ENCODE peak calls at places on chromosomes 4 and X, in ten cellular contexts. One of them, this sample, is unnamed.

GRCh38 chr4:1183985-1184773 is 11.8 kb upstream of the SPON2 start:
- DNase-seq in PC-9: no peak
- DNase-seq in H4: no peak
- DNase-seq in iris pigment epithelial cell: no peak
- DNase-seq in psoas muscle: no peak
- DNase-seq in tibial nerve: no peak
- DNase-seq in dermis blood vessel endothelial cell: no peak
- DNase-seq in fibroblast of pulmonary artery: peak
- DNase-seq in cardiac fibroblast: no peak
- DNase-seq in kidney glomerular epithelial cell: no peak
- DNase-seq in this sample: no peak

GRCh38 chr4:185396724-185397402 is at the start of gene ANKRD37:
- DNase-seq in PC-9: peak
- DNase-seq in H4: no peak
- DNase-seq in iris pigment epithelial cell: peak
- DNase-seq in psoas muscle: peak
- DNase-seq in tibial nerve: no peak
- DNase-seq in dermis blood vessel endothelial cell: peak
- DNase-seq in fibroblast of pulmonary artery: peak
- DNase-seq in cardiac fibroblast: peak
- DNase-seq in kidney glomerular epithelial cell: peak
- DNase-seq in this sample: peak

GRCh38 chr4:102392033-102392744 is 46.9 kb upstream of the SLC39A8 start:
- DNase-seq in PC-9: no peak
- DNase-seq in H4: no peak
- DNase-seq in iris pigment epithelial cell: no peak
- DNase-seq in psoas muscle: no peak
- DNase-seq in tibial nerve: no peak
- DNase-seq in dermis blood vessel endothelial cell: no peak
- DNase-seq in fibroblast of pulmonary artery: no peak
- DNase-seq in cardiac fibroblast: no peak
- DNase-seq in kidney glomerular epithelial cell: no peak
- DNase-seq in this sample: peak

GRCh38 chr4:1234811-1235292 is 14.1 kb downstream of the CTBP1 start:
- DNase-seq in PC-9: no peak
- DNase-seq in H4: no peak
- DNase-seq in iris pigment epithelial cell: no peak
- DNase-seq in psoas muscle: peak
- DNase-seq in tibial nerve: no peak
- DNase-seq in dermis blood vessel endothelial cell: no peak
- DNase-seq in fibroblast of pulmonary artery: no peak
- DNase-seq in cardiac fibroblast: no peak
- DNase-seq in kidney glomerular epithelial cell: no peak
- DNase-seq in this sample: no peak

GRCh38 chr4:151690164-151690856 is 70.5 kb downstream of the GATB start:
- DNase-seq in PC-9: no peak
- DNase-seq in H4: no peak
- DNase-seq in iris pigment epithelial cell: peak
- DNase-seq in psoas muscle: no peak
- DNase-seq in tibial nerve: no peak
- DNase-seq in dermis blood vessel endothelial cell: peak
- DNase-seq in fibroblast of pulmonary artery: peak
- DNase-seq in cardiac fibroblast: peak
- DNase-seq in kidney glomerular epithelial cell: peak
- DNase-seq in this sample: no peak

GRCh38 chr4:142663828-142664227 is 182.3 kb downstream of the INPP4B start:
- DNase-seq in PC-9: no peak
- DNase-seq in H4: no peak
- DNase-seq in iris pigment epithelial cell: peak
- DNase-seq in psoas muscle: no peak
- DNase-seq in tibial nerve: no peak
- DNase-seq in dermis blood vessel endothelial cell: no peak
- DNase-seq in fibroblast of pulmonary artery: no peak
- DNase-seq in cardiac fibroblast: peak
- DNase-seq in kidney glomerular epithelial cell: no peak
- DNase-seq in this sample: no peak

GRCh38 chr4:108247511-108248088 is 78.9 kb upstream of the LEF1 start:
- DNase-seq in PC-9: peak
- DNase-seq in H4: peak
- DNase-seq in iris pigment epithelial cell: no peak
- DNase-seq in psoas muscle: no peak
- DNase-seq in tibial nerve: no peak
- DNase-seq in dermis blood vessel endothelial cell: peak
- DNase-seq in fibroblast of pulmonary artery: no peak
- DNase-seq in cardiac fibroblast: no peak
- DNase-seq in kidney glomerular epithelial cell: no peak
- DNase-seq in this sample: no peak

GRCh38 chrX:72479324-72480274 is 93.0 kb downstream of the HDAC8 start:
- DNase-seq in PC-9: no peak
- DNase-seq in H4: no peak
- DNase-seq in iris pigment epithelial cell: no peak
- DNase-seq in psoas muscle: no peak
- DNase-seq in tibial nerve: no peak
- DNase-seq in dermis blood vessel endothelial cell: no peak
- DNase-seq in fibroblast of pulmonary artery: no peak
- DNase-seq in cardiac fibroblast: no peak
- DNase-seq in kidney glomerular epithelial cell: no peak
- DNase-seq in this sample: no peak

GRCh38 chrX:48794993-48795501 is 6.8 kb upstream of the HDAC6 start:
- DNase-seq in PC-9: peak
- DNase-seq in H4: peak
- DNase-seq in iris pigment epithelial cell: peak
- DNase-seq in psoas muscle: no peak
- DNase-seq in tibial nerve: no peak
- DNase-seq in dermis blood vessel endothelial cell: no peak
- DNase-seq in fibroblast of pulmonary artery: peak
- DNase-seq in cardiac fibroblast: peak
- DNase-seq in kidney glomerular epithelial cell: no peak
- DNase-seq in this sample: no peak

GRCh38 chrX:67721321-67721720 is 177.5 kb downstream of the AR start:
- DNase-seq in PC-9: no peak
- DNase-seq in H4: no peak
- DNase-seq in iris pigment epithelial cell: no peak
- DNase-seq in psoas muscle: no peak
- DNase-seq in tibial nerve: no peak
- DNase-seq in dermis blood vessel endothelial cell: peak
- DNase-seq in fibroblast of pulmonary artery: no peak
- DNase-seq in cardiac fibroblast: no peak
- DNase-seq in kidney glomerular epithelial cell: no peak
- DNase-seq in this sample: no peak

GRCh38 chr4:104795264-104795934 is 300.7 kb upstream of the CXXC4 start:
- DNase-seq in PC-9: no peak
- DNase-seq in H4: no peak
- DNase-seq in iris pigment epithelial cell: no peak
- DNase-seq in psoas muscle: no peak
- DNase-seq in tibial nerve: no peak
- DNase-seq in dermis blood vessel endothelial cell: no peak
- DNase-seq in fibroblast of pulmonary artery: no peak
- DNase-seq in cardiac fibroblast: no peak
- DNase-seq in kidney glomerular epithelial cell: no peak
- DNase-seq in this sample: no peak

GRCh38 chr4:153448003-153448731 is 18.0 kb upstream of the TMEM131L start:
- DNase-seq in PC-9: no peak
- DNase-seq in H4: peak
- DNase-seq in iris pigment epithelial cell: peak
- DNase-seq in psoas muscle: no peak
- DNase-seq in tibial nerve: no peak
- DNase-seq in dermis blood vessel endothelial cell: peak
- DNase-seq in fibroblast of pulmonary artery: peak
- DNase-seq in cardiac fibroblast: peak
- DNase-seq in kidney glomerular epithelial cell: no peak
- DNase-seq in this sample: no peak

GRCh38 chr4:67332627-67333026 is 212.7 kb downstream of the CENPC start:
- DNase-seq in PC-9: no peak
- DNase-seq in H4: peak
- DNase-seq in iris pigment epithelial cell: peak
- DNase-seq in psoas muscle: no peak
- DNase-seq in tibial nerve: no peak
- DNase-seq in dermis blood vessel endothelial cell: peak
- DNase-seq in fibroblast of pulmonary artery: peak
- DNase-seq in cardiac fibroblast: peak
- DNase-seq in kidney glomerular epithelial cell: no peak
- DNase-seq in this sample: no peak

GRCh38 chr4:4549534-4549933 is 7.7 kb upstream of the STX18 start:
- DNase-seq in PC-9: peak
- DNase-seq in H4: no peak
- DNase-seq in iris pigment epithelial cell: no peak
- DNase-seq in psoas muscle: no peak
- DNase-seq in tibial nerve: no peak
- DNase-seq in dermis blood vessel endothelial cell: peak
- DNase-seq in fibroblast of pulmonary artery: no peak
- DNase-seq in cardiac fibroblast: no peak
- DNase-seq in kidney glomerular epithelial cell: no peak
- DNase-seq in this sample: no peak

GRCh38 chr4:49709775-49710174 is 723.7 kb downstream of the CWH43 start:
- DNase-seq in PC-9: no peak
- DNase-seq in H4: no peak
- DNase-seq in iris pigment epithelial cell: no peak
- DNase-seq in psoas muscle: no peak
- DNase-seq in tibial nerve: no peak
- DNase-seq in dermis blood vessel endothelial cell: no peak
- DNase-seq in fibroblast of pulmonary artery: no peak
- DNase-seq in cardiac fibroblast: no peak
- DNase-seq in kidney glomerular epithelial cell: no peak
- DNase-seq in this sample: no peak

GRCh38 chrX:9708923-9709553 is 56.6 kb downstream of the GPR143 start:
- DNase-seq in PC-9: peak
- DNase-seq in H4: peak
- DNase-seq in iris pigment epithelial cell: peak
- DNase-seq in psoas muscle: peak
- DNase-seq in tibial nerve: peak
- DNase-seq in dermis blood vessel endothelial cell: peak
- DNase-seq in fibroblast of pulmonary artery: peak
- DNase-seq in cardiac fibroblast: peak
- DNase-seq in kidney glomerular epithelial cell: peak
- DNase-seq in this sample: no peak

GRCh38 chr4:1012031-1012739 is 759 bp downstream of the FGFRL1 start:
- DNase-seq in PC-9: peak
- DNase-seq in H4: peak
- DNase-seq in iris pigment epithelial cell: peak
- DNase-seq in psoas muscle: peak
- DNase-seq in tibial nerve: no peak
- DNase-seq in dermis blood vessel endothelial cell: peak
- DNase-seq in fibroblast of pulmonary artery: no peak
- DNase-seq in cardiac fibroblast: no peak
- DNase-seq in kidney glomerular epithelial cell: peak
- DNase-seq in this sample: no peak

GRCh38 chr4:87973283-87974169 is 2.0 kb upstream of the SPP1 start:
- DNase-seq in PC-9: peak
- DNase-seq in H4: peak
- DNase-seq in iris pigment epithelial cell: peak
- DNase-seq in psoas muscle: peak
- DNase-seq in tibial nerve: peak
- DNase-seq in dermis blood vessel endothelial cell: peak
- DNase-seq in fibroblast of pulmonary artery: peak
- DNase-seq in cardiac fibroblast: peak
- DNase-seq in kidney glomerular epithelial cell: peak
- DNase-seq in this sample: peak

GRCh38 chr4:47383829-47384427 is 79.6 kb downstream of the COMMD8 start:
- DNase-seq in PC-9: no peak
- DNase-seq in H4: peak
- DNase-seq in iris pigment epithelial cell: peak
- DNase-seq in psoas muscle: no peak
- DNase-seq in tibial nerve: no peak
- DNase-seq in dermis blood vessel endothelial cell: peak
- DNase-seq in fibroblast of pulmonary artery: peak
- DNase-seq in cardiac fibroblast: peak
- DNase-seq in kidney glomerular epithelial cell: peak
- DNase-seq in this sample: no peak

GRCh38 chr4:114281561-114281960 is 302.1 kb upstream of the ARSJ start:
- DNase-seq in PC-9: no peak
- DNase-seq in H4: no peak
- DNase-seq in iris pigment epithelial cell: peak
- DNase-seq in psoas muscle: no peak
- DNase-seq in tibial nerve: no peak
- DNase-seq in dermis blood vessel endothelial cell: no peak
- DNase-seq in fibroblast of pulmonary artery: peak
- DNase-seq in cardiac fibroblast: peak
- DNase-seq in kidney glomerular epithelial cell: peak
- DNase-seq in this sample: no peak

GRCh38 chr4:15339732-15340131 is 88.1 kb upstream of the C1QTNF7 start:
- DNase-seq in PC-9: no peak
- DNase-seq in H4: no peak
- DNase-seq in iris pigment epithelial cell: peak
- DNase-seq in psoas muscle: no peak
- DNase-seq in tibial nerve: no peak
- DNase-seq in dermis blood vessel endothelial cell: no peak
- DNase-seq in fibroblast of pulmonary artery: peak
- DNase-seq in cardiac fibroblast: peak
- DNase-seq in kidney glomerular epithelial cell: no peak
- DNase-seq in this sample: no peak

GRCh38 chrX:63658920-63659319 is 126.1 kb downstream of the ARHGEF9 start:
- DNase-seq in PC-9: no peak
- DNase-seq in H4: no peak
- DNase-seq in iris pigment epithelial cell: no peak
- DNase-seq in psoas muscle: no peak
- DNase-seq in tibial nerve: no peak
- DNase-seq in dermis blood vessel endothelial cell: no peak
- DNase-seq in fibroblast of pulmonary artery: peak
- DNase-seq in cardiac fibroblast: peak
- DNase-seq in kidney glomerular epithelial cell: no peak
- DNase-seq in this sample: no peak

GRCh38 chr4:55561884-55562283 is 15.2 kb upstream of the CLOCK start:
- DNase-seq in PC-9: no peak
- DNase-seq in H4: no peak
- DNase-seq in iris pigment epithelial cell: no peak
- DNase-seq in psoas muscle: no peak
- DNase-seq in tibial nerve: no peak
- DNase-seq in dermis blood vessel endothelial cell: no peak
- DNase-seq in fibroblast of pulmonary artery: no peak
- DNase-seq in cardiac fibroblast: no peak
- DNase-seq in kidney glomerular epithelial cell: no peak
- DNase-seq in this sample: no peak

GRCh38 chrX:118545510-118545909 is 49.9 kb downstream of the DOCK11 start:
- DNase-seq in PC-9: no peak
- DNase-seq in H4: no peak
- DNase-seq in iris pigment epithelial cell: peak
- DNase-seq in psoas muscle: no peak
- DNase-seq in tibial nerve: no peak
- DNase-seq in dermis blood vessel endothelial cell: no peak
- DNase-seq in fibroblast of pulmonary artery: no peak
- DNase-seq in cardiac fibroblast: peak
- DNase-seq in kidney glomerular epithelial cell: no peak
- DNase-seq in this sample: no peak

GRCh38 chr4:73187325-73187724 is 71.3 kb downstream of the ANKRD17 start:
- DNase-seq in PC-9: no peak
- DNase-seq in H4: peak
- DNase-seq in iris pigment epithelial cell: peak
- DNase-seq in psoas muscle: no peak
- DNase-seq in tibial nerve: no peak
- DNase-seq in dermis blood vessel endothelial cell: peak
- DNase-seq in fibroblast of pulmonary artery: peak
- DNase-seq in cardiac fibroblast: peak
- DNase-seq in kidney glomerular epithelial cell: no peak
- DNase-seq in this sample: no peak

GRCh38 chr4:145679520-145679919 is 426 bp upstream of the C4orf51 start:
- DNase-seq in PC-9: peak
- DNase-seq in H4: peak
- DNase-seq in iris pigment epithelial cell: peak
- DNase-seq in psoas muscle: peak
- DNase-seq in tibial nerve: no peak
- DNase-seq in dermis blood vessel endothelial cell: peak
- DNase-seq in fibroblast of pulmonary artery: peak
- DNase-seq in cardiac fibroblast: peak
- DNase-seq in kidney glomerular epithelial cell: peak
- DNase-seq in this sample: peak

GRCh38 chr4:188042191-188042590 is 46.6 kb downstream of the ZFP42 start:
- DNase-seq in PC-9: no peak
- DNase-seq in H4: no peak
- DNase-seq in iris pigment epithelial cell: no peak
- DNase-seq in psoas muscle: no peak
- DNase-seq in tibial nerve: no peak
- DNase-seq in dermis blood vessel endothelial cell: no peak
- DNase-seq in fibroblast of pulmonary artery: no peak
- DNase-seq in cardiac fibroblast: no peak
- DNase-seq in kidney glomerular epithelial cell: no peak
- DNase-seq in this sample: no peak

GRCh38 chrX:40097101-40097491 is 662 bp downstream of the BCOR start:
- DNase-seq in PC-9: no peak
- DNase-seq in H4: no peak
- DNase-seq in iris pigment epithelial cell: no peak
- DNase-seq in psoas muscle: no peak
- DNase-seq in tibial nerve: no peak
- DNase-seq in dermis blood vessel endothelial cell: no peak
- DNase-seq in fibroblast of pulmonary artery: no peak
- DNase-seq in cardiac fibroblast: peak
- DNase-seq in kidney glomerular epithelial cell: no peak
- DNase-seq in this sample: no peak